ENCODE peak calls at places on chromosome 10, in four cellular contexts. W, E, L and B are unnamed samples.

GRCh38 chr10:129032626-129033353 is 434.3 kb upstream of the MGMT start:
- DNase-seq in W (no peak), E (no peak), L (no peak), B (no peak)

GRCh38 chr10:79316671-79317431 is 30.4 kb upstream of the PPIF start:
- DNase-seq in W (peak), E (no peak), L (no peak), B (no peak)

GRCh38 chr10:89301721-89302445 is at the start of gene IFIT2:
- DNase-seq in W (peak), E (no peak), L (peak), B (peak)

GRCh38 chr10:93032105-93032808 is 28.3 kb upstream of the CYP26C1 start:
- DNase-seq in W (peak), E (no peak), L (no peak), B (no peak)

GRCh38 chr10:47076949-47077348 is 165.7 kb downstream of the PTPN20 start:
- DNase-seq in W (no peak), E (no peak), L (no peak), B (no peak)

GRCh38 chr10:71963351-71963755 is 842 bp upstream of the CHST3 start:
- DNase-seq in W (no peak), E (no peak), L (no peak), B (peak)

GRCh38 chr10:97517778-97518561 is 19.2 kb downstream of the UBTD1 start:
- DNase-seq in W (no peak), E (no peak), L (no peak), B (no peak)

GRCh38 chr10:21352886-21353285 is 172.6 kb downstream of the SKIDA1 start:
- DNase-seq in W (no peak), E (no peak), L (no peak), B (no peak)

GRCh38 chr10:35398355-35398754 is 62.0 kb downstream of the CCNY start:
- DNase-seq in W (no peak), E (no peak), L (no peak), B (no peak)

GRCh38 chr10:100658269-100658668 is 87.1 kb upstream of the PAX2 start:
- DNase-seq in W (no peak), E (no peak), L (no peak), B (no peak)

GRCh38 chr10:26527018-26527417 is 88.9 kb downstream of the APBB1IP start:
- DNase-seq in W (no peak), E (no peak), L (no peak), B (no peak)

GRCh38 chr10:130500251-130501000 is 364.2 kb downstream of the GLRX3 start:
- DNase-seq in W (no peak), E (no peak), L (no peak), B (no peak)

GRCh38 chr10:33022090-33022489 is 64.1 kb upstream of the ITGB1 start:
- DNase-seq in W (no peak), E (no peak), L (no peak), B (no peak)

GRCh38 chr10:112835933-112836564 is 114.0 kb upstream of the TCF7L2 start:
- DNase-seq in W (peak), E (no peak), L (peak), B (no peak)

GRCh38 chr10:132836248-132836831 is 50.4 kb upstream of the NKX6-2 start:
- DNase-seq in W (no peak), E (no peak), L (no peak), B (peak)

GRCh38 chr10:21330628-21331020 is 194.9 kb downstream of the SKIDA1 start:
- DNase-seq in W (no peak), E (no peak), L (no peak), B (no peak)

GRCh38 chr10:1358860-1359598 is 302.8 kb downstream of the WDR37 start:
- DNase-seq in W (no peak), E (no peak), L (no peak), B (no peak)

GRCh38 chr10:112435013-112435619 is 11.6 kb downstream of the ZDHHC6 start:
- DNase-seq in W (peak), E (no peak), L (no peak), B (no peak)

GRCh38 chr10:70774810-70775678 is 10.1 kb downstream of the TBATA start:
- DNase-seq in W (peak), E (no peak), L (no peak), B (no peak)
- TF ChIP-seq EP300 in W (no peak), E (no peak), L (no peak), B (no peak)

GRCh38 chr10:88157981-88158465 is 294.6 kb downstream of the PTEN start:
- DNase-seq in W (no peak), E (no peak), L (no peak), B (no peak)
- TF ChIP-seq EP300 in W (no peak), E (no peak), L (no peak), B (no peak)

DNA sequence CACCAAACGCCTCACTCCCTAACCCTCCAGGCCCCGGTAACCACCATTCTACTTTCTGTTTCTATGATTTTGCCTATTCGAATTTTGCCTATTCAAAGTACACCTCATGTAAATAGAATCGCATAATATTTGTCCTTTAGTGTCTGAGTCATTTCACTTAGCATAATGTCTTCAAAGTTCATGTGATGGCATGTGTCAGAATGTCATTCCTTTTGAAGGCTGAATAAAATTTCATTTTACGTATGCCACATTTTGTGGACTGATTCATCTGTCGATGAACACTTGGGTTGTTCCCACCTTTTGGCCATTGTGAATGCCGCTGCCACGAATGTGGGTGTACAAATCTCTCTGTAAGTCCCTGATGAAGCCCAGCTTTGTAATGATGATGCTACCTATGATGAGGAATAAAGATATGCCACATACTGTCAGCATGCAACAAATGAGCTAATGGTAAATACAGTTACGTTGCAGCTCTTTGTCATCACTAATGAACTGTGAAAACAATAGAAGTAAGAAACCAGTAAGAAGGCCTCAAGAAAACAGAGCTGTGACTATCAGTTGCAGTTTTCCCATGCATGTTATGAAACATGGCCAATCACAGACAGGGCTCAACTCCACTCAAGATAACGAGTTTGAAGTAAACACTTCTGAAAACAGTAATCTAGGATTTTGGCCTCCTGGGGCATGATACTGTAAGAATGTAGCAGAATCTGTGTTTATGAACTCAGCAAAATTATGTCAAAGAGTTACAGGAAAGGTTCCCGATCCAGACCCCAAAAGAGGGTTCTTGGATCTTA is 120.0 kb downstream of the ADAM12 start:
- DNase-seq in W (no peak), E (no peak), L (no peak), B (no peak)
- TF ChIP-seq EP300 in W (no peak), E (no peak), L (no peak), B (no peak)

DNA sequence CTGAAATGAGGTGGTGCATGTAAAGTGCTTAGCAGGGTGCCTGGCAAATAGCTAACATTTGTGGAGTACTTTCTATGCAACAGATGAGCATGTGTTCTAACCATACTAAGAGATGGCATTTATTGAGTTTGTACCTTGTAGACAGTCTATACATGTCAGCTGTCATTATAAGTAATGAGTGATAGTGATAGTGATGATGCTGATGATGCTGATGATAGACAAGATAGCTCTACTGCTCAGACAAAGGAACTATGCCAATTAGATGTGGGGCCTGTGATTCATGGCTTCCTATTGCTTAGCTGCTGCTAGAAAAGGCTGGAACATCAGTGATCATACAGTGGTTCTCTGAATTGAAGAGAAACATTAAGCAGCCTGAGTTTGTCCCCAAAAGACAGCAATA is 585.8 kb downstream of the KCNMA1 start:
- DNase-seq in W (no peak), E (no peak), L (no peak), B (no peak)
- TF ChIP-seq EP300 in W (no peak), E (no peak), L (no peak), B (no peak)

DNA sequence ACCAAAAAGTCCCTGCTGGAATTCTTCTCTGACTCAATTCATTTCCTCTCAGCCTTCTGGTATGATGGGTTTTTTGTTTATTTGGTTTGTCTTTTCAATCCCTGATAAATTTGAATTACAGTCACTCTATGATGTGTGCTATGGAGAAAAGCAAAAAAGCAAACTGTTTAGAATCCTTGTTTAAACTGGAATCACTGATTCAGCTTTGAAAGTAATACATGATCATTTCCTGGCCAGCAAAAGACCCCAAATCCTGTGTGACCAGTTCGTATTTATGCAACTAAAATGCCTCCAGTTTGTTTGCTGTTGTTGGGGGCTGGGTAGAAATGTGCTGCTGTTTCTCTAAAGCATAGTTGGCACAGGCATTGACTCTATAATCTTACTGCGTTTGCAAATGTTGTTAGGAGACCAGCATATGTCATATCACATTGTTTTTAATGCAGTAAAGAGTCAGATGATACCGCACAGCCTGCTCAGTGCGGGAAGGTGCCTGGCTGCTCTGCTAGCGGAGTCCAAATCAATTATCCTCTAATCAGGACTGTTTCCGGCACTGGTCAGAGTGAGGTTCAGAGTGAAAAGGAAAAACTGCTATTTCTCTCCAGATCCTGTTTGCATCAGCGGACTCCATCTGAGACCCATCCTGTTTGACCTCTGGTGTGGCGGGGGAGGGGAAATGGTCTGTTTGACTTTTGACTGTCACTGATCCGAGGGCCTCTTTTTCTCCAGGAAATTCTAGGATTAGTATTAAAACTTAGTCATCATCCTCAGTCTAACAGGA is 40.6 kb upstream of the ADD3 start:
- DNase-seq in W (peak), E (no peak), L (no peak), B (no peak)
- TF ChIP-seq EP300 in W (peak), E (no peak), L (no peak), B (no peak)

GRCh38 chr10:124537166-124537725 is 75.6 kb downstream of the LHPP start:
- DNase-seq in W (no peak), E (no peak), L (no peak), B (peak)
- TF ChIP-seq EP300 in W (no peak), E (no peak), L (no peak), B (no peak)

GRCh38 chr10:18476283-18476682 is 175.1 kb downstream of the NSUN6 start:
- DNase-seq in W (no peak), E (no peak), L (no peak), B (no peak)

GRCh38 chr10:18469125-18469524 is 182.3 kb downstream of the NSUN6 start:
- DNase-seq in W (no peak), E (no peak), L (no peak), B (no peak)

GRCh38 chr10:18472977-18473376 is 178.4 kb downstream of the NSUN6 start:
- DNase-seq in W (no peak), E (peak), L (no peak), B (no peak)

GRCh38 chr10:18474111-18474455 is 177.3 kb downstream of the NSUN6 start:
- DNase-seq in W (no peak), E (no peak), L (no peak), B (no peak)

GRCh38 chr10:18473424-18474110 is 177.8 kb downstream of the NSUN6 start:
- DNase-seq in W (no peak), E (no peak), L (no peak), B (no peak)
- TF ChIP-seq EP300 in W (no peak), E (no peak), L (no peak), B (no peak)